ENCODE peak calls at places on chromosomes 1 and 21, in eight cellular contexts. P is tibial artery, D is body of pancreas, R is foreskin fibroblast, X is WTC11, Q is stomach, M is lower leg skin, E is natural killer cell. U is an unnamed sample.

GRCh38 chr1:79688932-79689331 is 682.4 kb upstream of the ADGRL4 start:
- DNase-seq in E (no peak), P (no peak), R (no peak), X (no peak), Q (no peak), D (no peak), M (no peak), U (no peak)

GRCh38 chr1:115949156-115949555 is 27.2 kb upstream of the SLC22A15 start:
- DNase-seq in E (no peak), X (no peak), P (no peak), R (peak), M (no peak), D (no peak), Q (no peak), U (no peak)

GRCh38 chr1:183597656-183598055 is 7.4 kb upstream of the NCF2 start:
- DNase-seq in D (no peak), E (no peak), R (no peak), P (no peak), X (no peak), M (no peak), Q (no peak), U (no peak)

GRCh38 chr21:15367061-15367626 is 302.3 kb upstream of the NRIP1 start:
- DNase-seq in X (peak), D (no peak), M (no peak), E (no peak), P (no peak), Q (no peak), R (no peak), U (no peak)

GRCh38 chr1:98030483-98030882 is 109.6 kb upstream of the DPYD start:
- DNase-seq in D (no peak), P (no peak), Q (no peak), E (no peak), R (no peak), M (no peak), X (no peak), U (no peak)

GRCh38 chr1:24047101-24047459 is 64.9 kb downstream of the MYOM3 start:
- DNase-seq in X (no peak), E (no peak), R (peak), D (no peak), Q (no peak), P (peak), M (peak), U (no peak)

GRCh38 chr21:35045539-35046222 is 3.4 kb downstream of the RUNX1 start:
- DNase-seq in E (peak), R (no peak), P (no peak), X (no peak), D (no peak), Q (no peak), M (no peak), U (no peak)

GRCh38 chr1:93666613-93667384 is 14.8 kb downstream of the BCAR3 start:
- DNase-seq in P (no peak), M (peak), X (peak), R (no peak), Q (peak), E (no peak), D (no peak), U (no peak)

GRCh38 chr1:226661965-226662364 is 77.1 kb downstream of the ITPKB start:
- DNase-seq in D (no peak), P (no peak), X (no peak), E (no peak), M (no peak), Q (no peak), R (no peak), U (no peak)

GRCh38 chr1:167462341-167462740 is 56.0 kb downstream of the CD247 start:
- DNase-seq in P (peak), M (no peak), D (no peak), E (no peak), X (no peak), Q (no peak), R (no peak), U (no peak)

GRCh38 chr1:164092603-164093353 is 466.2 kb upstream of the PBX1 start:
- DNase-seq in D (no peak), R (no peak), Q (no peak), X (peak), P (no peak), M (no peak), E (no peak), U (no peak)

GRCh38 chr21:34875830-34876229 is 173.3 kb downstream of the RUNX1 start:
- DNase-seq in Q (no peak), X (no peak), E (no peak), P (no peak), M (no peak), R (no peak), D (no peak), U (no peak)

GRCh38 chr1:207818971-207819451 is 67.2 kb downstream of the CD46 start:
- DNase-seq in E (no peak), X (no peak), R (peak), P (peak), M (peak), D (no peak), Q (no peak), U (no peak)

GRCh38 chr1:70382682-70383081 is 28.2 kb upstream of the ANKRD13C start:
- DNase-seq in R (no peak), E (no peak), P (no peak), X (no peak), Q (no peak), M (no peak), D (no peak), U (no peak)

GRCh38 chr1:36014722-36015220 is 69.1 kb upstream of the TEKT2 start:
- DNase-seq in X (no peak), D (no peak), R (no peak), M (no peak), P (no peak), Q (no peak), E (no peak), U (no peak)

GRCh38 chr1:240492832-240493440 is 119.0 kb downstream of the GREM2 start:
- DNase-seq in D (peak), E (peak), M (no peak), X (peak), P (no peak), R (no peak), Q (no peak), U (no peak)

GRCh38 chr1:115829023-115829674 is 11.8 kb downstream of the NHLH2 start:
- DNase-seq in E (no peak), P (no peak), Q (no peak), M (peak), R (peak), D (peak), X (no peak), U (peak)

GRCh38 chr1:226444901-226445300 is 37.0 kb upstream of the PARP1 start:
- DNase-seq in Q (peak), M (peak), X (no peak), R (no peak), D (peak), P (no peak), E (no peak), U (no peak)

GRCh38 chr1:234111458-234112142 is 207.1 kb downstream of the SLC35F3 start:
- DNase-seq in D (peak), Q (no peak), E (no peak), R (peak), X (peak), P (no peak), M (no peak), U (no peak)

GRCh38 chr1:78369546-78369945 is 121.2 kb upstream of the PTGFR start:
- DNase-seq in D (no peak), X (no peak), R (peak), E (no peak), Q (no peak), P (no peak), M (no peak), U (no peak)

GRCh38 chr1:53514436-53514835 is 55.2 kb downstream of the DMRTB1 start:
- DNase-seq in R (no peak), M (no peak), E (no peak), D (no peak), X (no peak), P (no peak), Q (no peak), U (no peak)

DNA sequence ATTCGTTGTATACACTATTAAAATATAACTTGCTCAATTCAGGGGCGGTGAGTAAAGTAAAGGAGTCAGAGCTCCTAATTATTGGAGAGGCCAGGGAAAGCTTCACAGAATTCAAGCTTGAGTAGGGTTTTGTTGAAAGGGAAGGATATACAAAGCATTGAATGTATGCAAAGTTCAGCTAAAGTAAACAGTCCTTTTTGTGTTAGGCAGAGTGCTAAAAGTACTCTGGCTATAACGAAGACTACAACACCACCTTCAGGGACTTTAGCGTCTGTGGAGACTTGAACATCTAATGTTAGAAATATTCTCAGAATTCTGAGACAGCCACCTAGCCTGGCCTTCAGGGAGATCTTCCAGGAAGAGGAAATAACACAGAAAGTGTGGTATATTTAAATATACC is 1.1 kb downstream of the FALEC start:
- DNase-seq in E (no peak), M (no peak), R (no peak), P (no peak), Q (no peak), X (no peak), D (no peak), U (no peak)
- TF ChIP-seq CTCF in E (no peak), M (no peak), R (no peak), P (no peak), Q (no peak), X (no peak), D (no peak), U (no peak)

GRCh38 chr1:209030454-209031167 is 552.9 kb upstream of the CAMK1G start:
- DNase-seq in M (no peak), Q (no peak), R (no peak), E (no peak), P (no peak), X (no peak), D (peak), U (no peak)

GRCh38 chr1:209023790-209024189 is 559.7 kb upstream of the CAMK1G start:
- DNase-seq in Q (no peak), M (no peak), E (no peak), P (no peak), X (no peak), D (no peak), R (no peak), U (no peak)

DNA sequence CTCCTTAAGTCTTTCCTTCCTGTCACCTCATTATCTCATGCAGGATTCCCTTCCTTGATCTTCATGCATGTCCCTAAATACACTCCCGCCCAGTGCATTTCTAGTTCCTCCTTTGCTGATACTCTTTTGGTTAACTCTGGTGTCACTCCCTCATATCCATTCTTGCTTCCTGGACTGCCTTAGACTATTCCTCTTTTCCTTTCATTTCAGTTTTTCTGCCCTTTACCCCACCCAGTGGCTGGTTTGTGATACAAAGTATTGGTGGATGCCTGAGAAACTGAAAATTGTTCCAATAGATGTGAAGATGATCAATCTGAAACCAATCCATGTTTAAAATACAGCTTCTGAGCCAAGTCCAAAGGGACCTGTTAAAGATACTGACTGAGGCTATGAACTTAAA is 553.8 kb upstream of the CAMK1G start:
- DNase-seq in M (no peak), P (no peak), Q (no peak), X (no peak), R (no peak), E (no peak), D (no peak), U (no peak)
- TF ChIP-seq CTCF in M (no peak), P (no peak), Q (no peak), X (no peak), R (peak), E (no peak), D (peak), U (no peak)

DNA sequence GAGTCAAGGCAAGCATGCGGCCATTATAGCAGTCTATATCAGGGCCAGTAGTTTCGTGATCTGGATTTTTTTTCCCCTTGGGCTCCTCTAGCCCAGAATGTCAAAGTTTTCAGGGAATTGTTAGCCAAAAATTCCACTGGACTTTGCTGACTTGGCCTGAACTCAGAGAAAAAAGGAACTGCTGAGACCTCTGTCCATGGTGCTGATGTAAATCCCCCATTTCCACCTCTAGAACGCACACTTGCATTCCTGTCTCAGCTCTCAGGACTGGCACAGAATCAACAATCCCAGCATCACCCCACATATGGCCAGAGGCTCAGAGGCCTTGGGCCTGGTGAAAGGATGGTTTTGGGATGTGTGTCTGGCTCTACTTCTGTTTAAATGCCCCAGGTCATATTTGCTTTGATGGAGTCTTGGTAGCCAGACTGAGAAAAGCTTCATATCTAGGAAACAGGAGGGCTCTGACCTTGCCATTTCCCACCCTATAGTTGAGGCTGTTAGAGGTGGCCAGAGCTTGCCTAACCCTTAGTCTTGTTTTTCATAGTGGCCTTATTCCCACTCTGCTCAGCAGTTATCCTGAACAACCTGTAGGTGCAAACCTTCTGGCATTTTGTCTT is 16.9 kb upstream of the EFCAB14 start:
- DNase-seq in Q (no peak), P (no peak), X (peak), D (peak), M (no peak), R (peak), E (no peak), U (no peak)
- TF ChIP-seq CTCF in Q (no peak), P (no peak), X (no peak), D (peak), M (no peak), R (peak), E (no peak), U (peak)

GRCh38 chr1:26959722-26960624 is at the start of gene KDF1:
- DNase-seq in D (peak), E (no peak), R (no peak), M (peak), Q (peak), P (no peak), X (peak), U (no peak)
- TF ChIP-seq CTCF in D (peak), E (no peak), R (no peak), M (no peak), Q (peak), P (no peak), X (no peak), U (peak)

DNA sequence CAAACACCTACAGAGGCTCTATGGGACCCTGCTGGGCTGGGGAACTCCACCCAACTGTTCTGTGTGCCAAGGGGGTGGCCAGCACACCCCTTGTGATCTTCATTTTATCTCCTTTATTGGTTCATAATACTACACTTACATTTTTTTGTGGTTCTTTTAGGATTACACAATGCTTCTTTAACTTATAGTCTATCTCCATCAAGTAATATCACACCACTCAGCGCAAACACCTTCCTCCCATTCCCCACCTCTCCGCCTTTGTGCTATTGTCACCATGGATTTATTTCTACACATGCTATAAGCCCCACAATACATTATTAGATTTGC is 15.9 kb downstream of the EFNA3 start:
- DNase-seq in X (no peak), D (no peak), Q (no peak), P (no peak), M (no peak), E (no peak), R (no peak), U (no peak)
- TF ChIP-seq CTCF in X (no peak), D (no peak), Q (no peak), P (no peak), M (no peak), E (no peak), R (no peak), U (no peak)

GRCh38 chr1:101993703-101994102 is 3.0 kb downstream of the OLFM3 start:
- DNase-seq in X (no peak), P (no peak), R (no peak), E (no peak), Q (no peak), D (no peak), M (no peak), U (no peak)
- TF ChIP-seq CTCF in X (no peak), P (no peak), R (no peak), E (no peak), Q (no peak), D (no peak), M (no peak), U (no peak)

DNA sequence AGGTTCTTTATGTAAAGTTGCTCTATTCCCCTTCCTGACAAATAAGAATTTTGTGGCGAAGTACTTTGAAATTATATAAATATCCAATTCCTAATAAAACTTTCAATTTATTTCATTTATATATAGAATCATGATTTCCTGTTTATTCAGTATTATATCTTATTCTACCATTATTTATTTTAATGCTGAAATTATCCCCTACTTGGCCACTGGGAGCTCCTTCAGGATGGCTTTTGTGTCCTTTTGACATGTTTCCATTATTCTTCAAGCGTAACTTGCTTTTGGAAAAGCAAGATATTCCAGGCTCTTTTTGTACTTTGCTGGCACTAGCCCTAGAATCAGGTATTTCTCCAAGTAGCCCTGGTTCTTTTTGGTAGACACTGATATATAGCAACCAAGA is 67.2 kb upstream of the CACYBP start:
- DNase-seq in X (no peak), Q (no peak), E (no peak), R (no peak), M (no peak), P (no peak), D (no peak), U (no peak)
- TF ChIP-seq CTCF in X (no peak), Q (peak), E (no peak), R (no peak), M (no peak), P (no peak), D (no peak), U (no peak)

DNA sequence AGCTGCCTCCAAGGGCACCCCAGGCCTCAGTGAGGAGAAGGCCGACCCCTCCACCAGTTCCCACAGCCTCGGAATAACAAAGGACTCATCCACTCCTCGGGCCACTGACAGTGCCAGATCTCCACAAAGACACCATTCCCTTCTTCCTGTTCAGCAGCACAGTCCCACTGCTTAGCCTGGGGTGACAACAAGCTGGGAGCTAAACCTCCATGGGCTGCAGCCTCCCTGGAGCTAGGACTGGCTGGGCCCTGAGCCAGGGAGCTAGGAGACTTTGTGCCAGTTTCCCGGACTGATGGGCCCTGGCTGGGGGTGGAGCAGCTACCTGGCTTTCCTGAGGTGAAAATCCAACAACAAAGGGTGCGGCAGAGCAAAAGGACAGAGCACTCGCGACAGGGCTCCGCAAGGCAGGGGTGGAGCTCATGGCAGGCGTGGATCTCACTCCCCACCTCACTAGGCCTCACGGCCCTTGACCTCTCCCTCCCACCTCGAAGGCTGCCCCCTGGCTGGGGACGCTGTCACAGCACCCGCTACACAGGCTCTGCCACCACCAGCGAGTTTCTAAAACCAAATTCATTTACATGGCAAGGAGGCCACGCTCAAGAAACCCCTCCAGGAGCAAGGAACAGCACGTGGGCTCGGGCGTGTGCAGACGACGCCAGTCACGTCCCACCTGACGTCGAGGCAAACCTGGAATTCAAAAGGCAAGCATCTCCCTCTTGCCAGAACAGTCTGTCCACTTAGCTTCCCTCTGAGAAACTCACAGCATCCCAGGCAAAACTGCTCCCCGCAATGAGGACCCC is 13.8 kb downstream of the SLC35E2B start:
- DNase-seq in Q (peak), D (peak), E (peak), R (no peak), M (no peak), P (peak), X (peak), U (peak)
- TF ChIP-seq CTCF in Q (peak), D (peak), E (peak), R (no peak), M (no peak), P (no peak), X (peak), U (no peak)

DNA sequence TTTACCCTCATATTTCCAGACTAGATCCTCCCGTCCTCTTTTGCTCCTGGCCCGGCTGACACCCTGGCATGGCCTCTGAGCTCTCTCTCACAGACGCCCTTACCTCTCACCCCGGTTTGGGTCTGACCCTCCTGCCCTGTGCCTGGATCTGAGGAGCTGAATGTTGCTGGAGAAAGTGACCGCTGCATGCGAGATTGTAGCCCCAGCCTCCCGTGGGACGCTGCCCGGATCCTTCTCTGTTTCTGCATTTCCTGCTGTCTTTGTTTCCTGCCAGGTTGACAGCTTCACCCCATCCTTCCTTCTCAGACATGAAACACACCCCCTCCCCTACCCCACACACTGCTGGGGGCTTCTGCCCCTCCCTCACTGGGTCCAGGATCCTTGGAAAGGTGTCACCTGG is 9.5 kb downstream of the FAM131C start:
- DNase-seq in D (no peak), R (no peak), M (no peak), Q (no peak), E (no peak), P (no peak), X (no peak), U (no peak)
- TF ChIP-seq CTCF in D (no peak), R (no peak), M (no peak), Q (no peak), E (no peak), P (no peak), X (no peak), U (no peak)

U was measured in CD14-positive monocyte.